ENCODE peak calls at places on chromosome 1, in ten cellular contexts. V, H, L, Y, F, P, W, K, I and A are unnamed samples. For H3K9me3, the result is how much of the 10 kb centered on the place peaks cover.

GRCh38 chr1:171940373-171940772 is 99.1 kb downstream of the DNM3 start:
- DNase-seq in V (no peak), H (no peak), L (no peak), Y (no peak), F (no peak), P (no peak), W (peak), K (no peak), I (peak), A (no peak)

GRCh38 chr1:115840615-115841460 is at the start of gene NHLH2:
- DNase-seq in V (no peak), H (no peak), L (no peak), Y (no peak), F (no peak), P (no peak), W (no peak), K (no peak), I (no peak), A (no peak)

GRCh38 chr1:213162862-213163261 is 111.8 kb downstream of the RPS6KC1 start:
- DNase-seq in V (no peak), H (no peak), L (no peak), Y (no peak), F (peak), P (no peak), W (no peak), K (no peak), I (no peak), A (no peak)

GRCh38 chr1:245599413-245600174 is 444.8 kb downstream of the KIF26B start:
- DNase-seq in V (peak), H (no peak), L (no peak), Y (peak), F (no peak), P (no peak), W (peak), K (no peak), I (peak), A (no peak)

GRCh38 chr1:219329606-219330005 is 155.9 kb downstream of the LYPLAL1 start:
- DNase-seq in V (peak), H (no peak), L (no peak), Y (no peak), F (no peak), P (no peak), W (no peak), K (no peak), I (peak), A (no peak)

GRCh38 chr1:210347112-210347511 is 18.4 kb downstream of the HHAT start:
- DNase-seq in V (peak), H (no peak), L (no peak), Y (no peak), F (no peak), P (no peak), W (no peak), K (no peak), I (peak), A (no peak)

GRCh38 chr1:180131510-180131909 is 23.2 kb upstream of the QSOX1 start:
- DNase-seq in V (peak), H (no peak), L (no peak), Y (no peak), F (no peak), P (no peak), W (peak), K (no peak), I (peak), A (no peak)

GRCh38 chr1:2935184-2935583 is 86.1 kb upstream of the ACTRT2 start:
- DNase-seq in V (no peak), H (no peak), L (no peak), Y (no peak), F (no peak), P (no peak), W (no peak), K (no peak), I (no peak), A (no peak)

GRCh38 chr1:165169028-165169427 is 187.5 kb downstream of the LMX1A start:
- DNase-seq in V (no peak), H (peak), L (no peak), Y (no peak), F (no peak), P (no peak), W (no peak), K (no peak), I (no peak), A (no peak)

GRCh38 chr1:77024500-77024899 is 157.2 kb downstream of the ST6GALNAC5 start:
- DNase-seq in V (no peak), H (no peak), L (no peak), Y (peak), F (no peak), P (no peak), W (no peak), K (no peak), I (no peak), A (no peak)

GRCh38 chr1:231106347-231106746 is 55.5 kb upstream of the TRIM67 start:
- DNase-seq in V (peak), H (no peak), L (no peak), Y (no peak), F (no peak), P (no peak), W (peak), K (no peak), I (no peak), A (no peak)

DNA sequence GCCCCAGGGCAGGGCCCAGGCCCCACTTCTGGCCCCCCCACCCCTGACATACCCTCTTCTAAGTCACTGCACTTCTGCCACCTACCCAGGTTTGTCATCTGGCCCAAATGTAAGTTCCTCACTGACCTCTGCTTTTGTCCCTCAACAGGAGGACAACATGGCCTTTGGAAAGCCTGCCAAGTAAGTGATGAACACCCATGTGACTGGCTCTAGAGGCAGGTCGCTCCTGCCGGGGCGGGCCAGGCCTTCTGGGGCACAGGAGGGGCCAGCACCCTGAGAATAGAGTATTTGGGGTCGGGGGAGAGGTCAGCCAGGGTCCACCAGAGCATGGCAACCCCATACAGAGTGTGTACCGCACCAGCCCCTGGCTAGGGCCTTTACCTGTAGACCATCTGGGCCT is 9.9 kb upstream of the SYTL1 start:
- DNase-seq in V (no peak), H (no peak), L (no peak), Y (peak), F (no peak), P (no peak), W (no peak), K (no peak), I (no peak), A (no peak)
- H3K9me3 ChIP-seq in V (under half), H (under half), L (under half), Y (under half), F (under half), P (under half), W (under half), K (under half), I (under half), A (under half)

GRCh38 chr1:73617145-73617544 is 580.8 kb downstream of the LRRIQ3 start:
- DNase-seq in V (no peak), H (no peak), L (no peak), Y (no peak), F (no peak), P (no peak), W (no peak), K (no peak), I (no peak), A (no peak)

GRCh38 chr1:73611681-73612080 is 586.3 kb downstream of the LRRIQ3 start:
- DNase-seq in V (peak), H (no peak), L (no peak), Y (no peak), F (no peak), P (no peak), W (no peak), K (no peak), I (no peak), A (no peak)
- H3K9me3 ChIP-seq in V (under half), H (under half), L (under half), Y (under half), F (under half), P (under half), W (under half), K (under half), I (under half), A (under half)

GRCh38 chr1:49397086-49397485 is 620.4 kb upstream of the BEND5 start:
- DNase-seq in V (no peak), H (no peak), L (no peak), Y (no peak), F (no peak), P (no peak), W (no peak), K (no peak), I (no peak), A (no peak)
- H3K9me3 ChIP-seq in V (under half), H (under half), L (under half), Y (half or more), F (under half), P (under half), W (under half), K (under half), I (under half), A (under half)

DNA sequence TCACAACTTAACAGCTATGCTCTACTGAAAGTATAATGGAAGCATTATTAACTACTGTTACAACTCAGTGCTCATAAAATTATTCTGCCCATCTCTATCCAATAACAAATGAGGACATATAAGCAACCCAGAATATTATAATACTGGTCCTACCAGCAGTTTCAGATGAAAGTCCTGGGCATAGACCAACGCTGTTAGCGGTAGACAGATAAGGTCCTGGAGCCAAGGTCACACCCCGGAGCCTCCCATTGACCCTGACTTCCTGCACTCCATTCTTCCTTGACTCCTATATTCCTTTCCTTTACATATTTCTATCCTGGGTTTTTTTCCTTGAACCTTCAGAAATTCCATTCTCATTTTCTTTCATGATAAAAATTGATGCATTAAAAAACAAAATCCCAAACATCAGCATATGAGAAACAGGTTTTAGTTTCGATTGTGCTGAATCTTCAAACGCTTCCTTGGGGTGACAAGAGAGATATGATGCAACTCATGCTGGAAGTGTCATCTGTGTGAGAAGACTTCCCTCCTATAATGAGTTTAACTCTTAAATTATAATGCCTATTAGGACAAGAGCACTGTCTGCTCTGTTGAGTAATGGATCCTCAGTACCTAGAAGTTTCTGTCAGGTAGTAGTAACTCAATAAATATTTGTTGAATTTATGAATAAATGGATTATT is 831.1 kb downstream of the LRRIQ3 start:
- DNase-seq in V (no peak), H (no peak), L (no peak), Y (no peak), F (no peak), P (no peak), W (no peak), K (no peak), I (no peak), A (no peak)
- H3K9me3 ChIP-seq in V (under half), H (under half), L (under half), Y (under half), F (under half), P (under half), W (under half), K (under half), I (under half), A (under half)

GRCh38 chr1:3971981-3972380 is 71.9 kb upstream of the C1orf174 start:
- DNase-seq in V (no peak), H (no peak), L (no peak), Y (no peak), F (no peak), P (no peak), W (no peak), K (no peak), I (no peak), A (no peak)

GRCh38 chr1:3965693-3966092 is 65.6 kb upstream of the C1orf174 start:
- DNase-seq in V (no peak), H (no peak), L (no peak), Y (no peak), F (no peak), P (no peak), W (no peak), K (no peak), I (no peak), A (no peak)

GRCh38 chr1:3963554-3963953 is 63.5 kb upstream of the C1orf174 start:
- DNase-seq in V (no peak), H (no peak), L (no peak), Y (no peak), F (no peak), P (no peak), W (no peak), K (no peak), I (no peak), A (no peak)

GRCh38 chr1:3968851-3969250 is 68.8 kb upstream of the C1orf174 start:
- DNase-seq in V (no peak), H (no peak), L (no peak), Y (peak), F (no peak), P (peak), W (no peak), K (no peak), I (no peak), A (no peak)
- H3K9me3 ChIP-seq in V (under half), H (under half), L (under half), Y (under half), F (under half), P (under half), W (under half), K (under half), I (under half), A (under half)

DNA sequence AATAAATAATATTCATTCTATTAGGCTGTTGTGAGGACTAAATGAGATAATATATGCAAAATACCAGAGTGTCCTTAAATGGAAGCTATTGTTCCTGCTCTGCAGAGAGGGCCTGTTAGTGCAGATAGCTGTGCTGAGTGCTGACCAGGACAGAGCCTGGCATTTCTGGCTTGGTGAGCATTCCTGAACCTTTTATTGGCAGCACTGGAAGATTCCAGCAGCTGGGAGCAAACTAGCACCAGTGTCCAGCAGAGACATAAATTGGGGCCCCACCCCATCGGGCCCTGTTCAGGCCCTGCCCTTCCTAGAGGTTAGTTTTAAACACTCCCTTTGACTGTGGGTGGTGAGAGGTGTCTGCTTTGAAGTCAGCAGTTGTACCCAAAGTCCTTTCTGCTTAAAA is 85.9 kb upstream of the GADD45A start:
- DNase-seq in V (no peak), H (peak), L (no peak), Y (peak), F (no peak), P (no peak), W (no peak), K (no peak), I (no peak), A (no peak)
- H3K9me3 ChIP-seq in V (under half), H (under half), L (under half), Y (under half), F (under half), P (under half), W (under half), K (under half), I (under half), A (under half)

GRCh38 chr1:248009681-248010080 is 3.8 kb upstream of the OR2L5 start:
- DNase-seq in V (no peak), H (no peak), L (no peak), Y (no peak), F (no peak), P (no peak), W (no peak), K (no peak), I (peak), A (no peak)
- H3K9me3 ChIP-seq in V (under half), H (under half), L (under half), Y (half or more), F (under half), P (under half), W (under half), K (under half), I (under half), A (under half)

DNA sequence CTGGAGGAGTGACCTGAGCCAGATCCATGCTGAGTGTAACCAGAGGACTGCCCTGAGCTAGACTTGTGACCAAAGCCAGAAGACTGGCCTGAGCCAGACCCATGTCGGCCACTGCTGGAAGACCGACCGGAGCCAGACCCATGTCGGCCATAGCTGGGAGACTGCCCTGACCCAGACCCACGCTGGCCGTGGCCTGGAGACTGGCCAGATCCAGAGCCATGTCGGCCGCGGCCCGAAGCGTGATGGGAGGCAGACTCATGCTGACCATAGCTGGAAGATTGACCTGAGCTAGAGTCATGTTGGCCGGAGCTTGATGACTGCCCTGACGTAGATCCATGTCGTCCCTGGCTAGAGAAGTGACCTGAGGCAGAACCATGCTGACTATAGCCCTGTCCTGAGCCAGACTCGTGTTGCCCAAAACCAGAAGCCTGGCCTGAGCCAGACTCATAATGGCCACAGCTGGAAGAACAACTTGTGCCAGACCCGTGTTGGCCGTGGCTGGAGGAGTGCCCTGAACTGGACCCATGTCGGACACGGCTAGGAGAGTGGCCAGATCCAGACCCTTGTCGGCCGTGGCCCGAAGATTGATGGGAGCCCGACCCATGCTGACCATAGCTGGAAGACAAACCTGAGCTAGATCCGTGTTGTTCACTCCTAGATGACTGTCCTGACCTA is 5.1 kb downstream of the HRNR start:
- DNase-seq in V (no peak), H (no peak), L (no peak), Y (no peak), F (no peak), P (no peak), W (no peak), K (no peak), I (no peak), A (no peak)
- H3K9me3 ChIP-seq in V (under half), H (under half), L (under half), Y (under half), F (under half), P (under half), W (under half), K (under half), I (under half), A (under half)

DNA sequence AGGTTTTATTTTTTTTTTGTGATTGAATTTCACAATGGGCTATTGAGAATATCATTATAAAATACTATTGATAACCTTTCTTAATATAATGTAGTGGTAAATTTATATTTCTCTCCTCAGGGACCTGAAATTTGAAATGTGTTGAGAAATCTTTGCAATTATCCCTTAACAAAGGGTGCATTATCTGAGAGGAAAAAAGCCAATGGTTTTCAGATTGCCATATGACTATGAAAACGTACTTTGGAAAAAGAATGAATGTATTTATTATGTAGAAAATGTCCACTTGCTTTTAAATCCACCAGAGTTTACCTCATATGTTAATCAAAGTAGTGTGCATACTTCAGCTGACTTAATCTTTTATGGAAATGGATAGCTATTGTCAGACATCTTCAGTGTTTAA is 441.1 kb downstream of the AMY1C start:
- DNase-seq in V (no peak), H (no peak), L (no peak), Y (no peak), F (peak), P (no peak), W (no peak), K (no peak), I (no peak), A (no peak)
- H3K9me3 ChIP-seq in V (under half), H (under half), L (under half), Y (under half), F (under half), P (under half), W (under half), K (under half), I (under half), A (under half)

DNA sequence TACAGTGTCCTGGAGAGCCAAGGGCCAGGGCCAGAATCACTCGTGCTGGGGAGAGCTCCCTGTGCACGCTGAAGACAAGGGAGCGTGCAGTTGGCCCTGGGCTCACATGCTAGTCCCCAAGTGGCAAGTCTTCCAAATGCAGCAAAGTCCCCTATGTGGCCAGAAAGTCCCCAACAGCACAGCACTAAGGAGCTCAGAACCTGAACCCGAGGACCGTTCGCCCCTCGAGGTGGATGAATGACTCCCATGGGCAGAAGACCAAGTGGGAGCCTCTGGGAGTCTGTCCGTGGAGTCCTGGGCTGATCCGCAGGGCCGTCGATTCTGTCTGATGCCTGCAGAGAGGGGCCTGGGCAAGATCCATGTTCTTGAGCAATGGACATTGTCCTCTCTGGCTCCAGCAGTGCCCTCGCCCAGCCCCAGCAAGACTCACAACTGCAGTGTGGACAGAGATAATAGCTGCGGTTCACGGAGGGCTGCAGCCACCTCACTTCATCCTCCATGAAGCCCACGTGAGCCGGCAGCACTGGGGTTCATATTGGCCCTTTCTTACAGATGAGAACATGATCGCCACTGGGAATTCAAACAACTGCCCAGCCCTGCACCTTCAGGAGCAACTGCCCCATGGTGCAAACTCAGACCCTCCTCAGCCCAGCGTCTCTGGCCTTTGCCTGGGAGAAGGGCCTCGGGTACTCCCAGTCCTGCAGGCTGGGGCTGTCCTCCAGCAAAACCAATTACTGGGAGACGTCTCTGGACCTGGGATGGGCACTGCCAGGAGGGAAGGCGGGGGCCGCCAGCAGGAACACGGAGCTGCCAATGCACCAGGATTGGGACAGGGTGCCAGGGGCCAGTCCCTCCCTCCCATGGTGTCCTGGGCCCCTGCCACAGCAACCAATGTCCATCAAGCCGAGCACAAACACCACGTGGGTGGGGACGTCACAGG is 243.7 kb downstream of the NPHP4 start:
- DNase-seq in V (no peak), H (no peak), L (no peak), Y (peak), F (no peak), P (no peak), W (no peak), K (no peak), I (no peak), A (no peak)
- H3K9me3 ChIP-seq in V (under half), H (under half), L (under half), Y (under half), F (under half), P (under half), W (under half), K (under half), I (under half), A (under half)